ENCODE peak calls at places on chromosomes 12 and 14, in ten cellular contexts. E is left ventricle myocardium inferior; A is transverse colon; N is NT2/D1; M is CD8-positive, alpha-beta T cell; Y is GM12878; L is neural progenitor cell; R is HepG2; P is heart left ventricle; V is iPS DF 6.9. Q is an unnamed sample.

GRCh38 chr12:92261071-92261470 is 115.4 kb upstream of the BTG1 start:
- DNase-seq in E (no peak), N (no peak), P (no peak), R (no peak), A (no peak), M (no peak), L (no peak), V (no peak), Y (no peak), Q (no peak)

GRCh38 chr12:66612053-66612775 is 66.7 kb downstream of the GRIP1 start:
- DNase-seq in P (no peak), V (no peak), E (no peak), N (no peak), M (no peak), Y (no peak), R (no peak), L (no peak), A (no peak), Q (no peak)

GRCh38 chr14:64279719-64280668 is 14.2 kb downstream of the ESR2 start:
- DNase-seq in N (no peak), V (no peak), R (no peak), M (no peak), P (no peak), Y (no peak), A (no peak), E (no peak), L (no peak), Q (no peak)

GRCh38 chr12:69421548-69421947 is 48.6 kb upstream of the FRS2 start:
- DNase-seq in N (no peak), E (no peak), R (no peak), M (no peak), P (no peak), L (no peak), Y (no peak), A (no peak), V (no peak), Q (no peak)

GRCh38 chr12:45232771-45233372 is 17.0 kb downstream of the ANO6 start:
- DNase-seq in N (peak; percentile 70), P (peak; percentile 31), M (no peak), A (no peak), Y (peak; percentile 51), L (no peak), R (peak; percentile 66), V (no peak), E (no peak), Q (peak; percentile 41)

GRCh38 chr12:127893875-127894635 is 372.9 kb upstream of the TMEM132C start:
- DNase-seq in M (no peak), E (no peak), Y (no peak), P (no peak), L (peak; percentile 60), R (no peak), N (peak; percentile 28), V (no peak), A (no peak), Q (no peak)

GRCh38 chr12:13465641-13466040 is 269.1 kb downstream of the EMP1 start:
- DNase-seq in R (no peak), M (no peak), P (peak; percentile 25), A (no peak), N (no peak), V (no peak), E (peak; percentile 49), L (no peak), Y (no peak), Q (no peak)

GRCh38 chr12:51811203-51811805 is 37.2 kb downstream of the FIGNL2 start:
- DNase-seq in R (no peak), M (no peak), N (no peak), A (no peak), P (no peak), E (no peak), L (no peak), Y (no peak), V (no peak), Q (no peak)

DNA sequence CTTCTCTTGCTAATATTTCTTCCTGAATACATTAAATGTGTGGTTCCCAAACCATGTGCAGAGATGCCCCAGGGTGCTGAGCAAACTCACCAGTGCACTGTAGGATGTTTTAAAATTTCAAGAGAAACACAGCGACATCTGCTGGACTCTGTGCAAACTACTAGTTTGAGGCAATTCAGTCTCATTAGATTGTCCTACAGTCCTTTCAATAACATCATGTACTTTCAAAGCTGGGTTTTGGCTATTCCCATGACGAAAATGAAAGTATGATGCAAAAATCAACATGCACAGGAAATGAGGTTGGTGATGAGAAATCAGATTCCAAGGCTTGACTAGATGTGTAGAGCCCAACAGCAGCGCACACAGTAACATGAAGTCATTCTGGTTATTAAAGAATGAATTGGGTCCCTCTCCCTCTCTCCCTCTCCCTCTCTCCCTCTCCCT is 66.3 kb downstream of the CLIP1 start:
- DNase-seq in Y (peak; percentile 19), E (no peak), N (peak; percentile 48), V (peak; percentile 35), R (peak; percentile 54), A (peak; percentile 51), M (peak; percentile 25), L (peak; percentile 56), P (peak; percentile 26), Q (no peak)
- H3K4me1 ChIP-seq in Y (no peaks in the 10 kb centered on the region), E (peaks cover 3% of the 10 kb centered on the region), N (no peaks in the 10 kb centered on the region), V (no peaks in the 10 kb centered on the region), R (peaks cover 1% of the 10 kb centered on the region), A (no peaks in the 10 kb centered on the region), M (no peaks in the 10 kb centered on the region), L (no peaks in the 10 kb centered on the region), P (peaks cover 2% of the 10 kb centered on the region), Q (no peaks in the 10 kb centered on the region)

GRCh38 chr12:41213107-41213506 is 25.0 kb downstream of the PDZRN4 start:
- DNase-seq in Y (no peak), A (no peak), V (no peak), M (no peak), N (no peak), L (no peak), E (no peak), P (no peak), R (no peak), Q (no peak)
- H3K4me1 ChIP-seq in Y (no peaks in the 10 kb centered on the region), A (no peaks in the 10 kb centered on the region), V (no peaks in the 10 kb centered on the region), M (no peaks in the 10 kb centered on the region), N (no peaks in the 10 kb centered on the region), L (no peaks in the 10 kb centered on the region), E (no peaks in the 10 kb centered on the region), P (no peaks in the 10 kb centered on the region), R (no peaks in the 10 kb centered on the region), Q (no peaks in the 10 kb centered on the region)

GRCh38 chr14:75379246-75379929 is 48.4 kb upstream of the JDP2 start:
- DNase-seq in E (no peak), V (no peak), A (no peak), R (no peak), Y (no peak), P (no peak), M (no peak), L (peak; percentile 65), N (peak; percentile 32), Q (no peak)

GRCh38 chr14:75374911-75375310 is 52.9 kb upstream of the JDP2 start:
- DNase-seq in Y (no peak), L (no peak), M (no peak), A (no peak), V (no peak), E (no peak), R (no peak), N (no peak), P (no peak), Q (no peak)

GRCh38 chr14:75373616-75374015 is 54.2 kb upstream of the JDP2 start:
- DNase-seq in Y (no peak), A (no peak), M (no peak), N (no peak), E (no peak), V (no peak), P (no peak), L (no peak), R (no peak), Q (no peak)

GRCh38 chr14:75373133-75373532 is 54.7 kb upstream of the JDP2 start:
- DNase-seq in V (no peak), A (no peak), L (no peak), M (no peak), N (no peak), R (no peak), Y (no peak), E (no peak), P (no peak), Q (no peak)

DNA sequence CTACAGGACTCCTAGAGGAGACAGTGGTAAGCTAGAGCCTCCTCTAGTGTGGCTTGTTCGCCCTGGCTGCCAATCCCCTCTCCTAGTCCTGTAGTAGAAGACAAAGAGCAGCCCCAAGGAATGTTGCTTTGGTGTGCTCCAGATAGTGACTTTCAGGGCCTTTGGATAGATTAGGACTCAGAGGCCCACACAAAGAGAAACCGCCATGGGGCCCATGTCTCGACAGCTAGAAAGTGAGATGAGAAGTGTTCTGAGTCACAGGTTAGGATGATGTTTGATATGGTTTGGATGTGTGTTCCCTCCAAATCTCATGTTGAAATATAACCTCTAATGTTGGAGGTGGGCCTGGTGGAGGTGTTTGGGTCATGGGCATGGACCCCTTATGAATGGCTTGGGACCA is 51.8 kb upstream of the JDP2 start:
- DNase-seq in P (no peak), A (no peak), E (no peak), V (no peak), Y (no peak), R (no peak), L (no peak), M (no peak), N (no peak), Q (no peak)
- H3K4me1 ChIP-seq in P (peaks cover 12% of the 10 kb centered on the region), A (no peaks in the 10 kb centered on the region), E (peaks cover 13% of the 10 kb centered on the region), V (no peaks in the 10 kb centered on the region), Y (no peaks in the 10 kb centered on the region), R (no peaks in the 10 kb centered on the region), L (peaks cover 20% of the 10 kb centered on the region), M (no peaks in the 10 kb centered on the region), N (peaks cover 9% of the 10 kb centered on the region), Q (no peaks in the 10 kb centered on the region)

GRCh38 chr12:49089831-49090773 is 4.5 kb downstream of the DHH start:
- DNase-seq in N (no peak), A (no peak), R (no peak), M (no peak), L (peak; percentile 74), Y (no peak), P (peak; percentile 37), E (peak; percentile 39), V (no peak), Q (no peak)

GRCh38 chr12:49088932-49089330 is 5.7 kb downstream of the DHH start:
- DNase-seq in L (no peak), R (no peak), Y (no peak), A (no peak), N (no peak), M (no peak), E (no peak), V (no peak), P (no peak), Q (no peak)

GRCh38 chr12:49086116-49086515 is 8.5 kb downstream of the DHH start:
- DNase-seq in R (no peak), L (no peak), M (no peak), A (no peak), E (no peak), N (no peak), P (no peak), Y (no peak), V (no peak), Q (no peak)

GRCh38 chr12:49091056-49091835 is 3.4 kb downstream of the DHH start:
- DNase-seq in L (peak; percentile 38), A (no peak), P (no peak), E (no peak), V (no peak), Y (no peak), R (no peak), M (no peak), N (no peak), Q (peak; percentile 57)

DNA sequence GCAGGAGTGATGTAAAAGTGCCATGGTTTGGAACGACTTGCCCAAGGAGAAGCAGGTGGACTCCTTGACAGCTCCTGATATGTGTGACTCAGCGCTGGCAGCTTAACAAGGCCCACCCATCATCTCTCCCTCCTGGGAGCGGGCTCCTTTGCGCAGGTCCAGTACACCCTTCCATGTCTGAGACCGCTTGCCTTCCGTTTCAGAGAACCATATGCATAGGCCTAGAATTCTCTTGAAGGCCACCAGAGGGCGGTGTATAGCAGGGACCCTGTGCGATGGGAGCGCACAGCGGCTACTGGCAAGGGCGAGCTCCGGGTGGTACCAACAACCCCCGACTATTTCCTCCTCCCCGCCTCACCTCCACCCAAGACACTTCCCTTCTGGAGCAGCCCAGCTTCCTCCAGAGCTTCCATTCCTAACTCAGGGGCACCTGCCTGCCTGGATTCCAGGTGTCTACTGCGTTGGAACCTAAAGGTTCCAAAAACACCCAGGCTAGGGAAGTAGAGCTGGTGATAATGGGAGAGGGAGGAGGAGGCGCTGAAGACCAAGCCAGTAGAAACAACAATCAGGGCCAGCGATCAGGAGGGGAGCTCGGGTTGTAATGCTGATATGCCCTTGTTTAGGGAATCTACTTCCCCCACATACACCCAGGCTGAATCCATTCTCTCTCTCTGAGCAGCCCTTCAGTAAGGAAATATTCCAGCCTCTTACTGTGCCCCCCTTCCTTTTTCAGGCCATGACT is 6.2 kb downstream of the DHH start:
- DNase-seq in A (peak; percentile 73), N (peak; percentile 69), P (peak; percentile 81), Y (peak; percentile 44), E (peak; percentile 60), M (peak; percentile 64), R (peak; percentile 73), V (peak; percentile 83), L (peak; percentile 85), Q (peak; percentile 92)
- H3K4me1 ChIP-seq in A (peaks cover 29% of the 10 kb centered on the region), N (peaks cover 3% of the 10 kb centered on the region), P (peaks cover 55% of the 10 kb centered on the region), Y (peaks cover 3% of the 10 kb centered on the region), E (peaks cover 55% of the 10 kb centered on the region), M (peaks cover 45% of the 10 kb centered on the region), R (peaks cover 47% of the 10 kb centered on the region), V (peaks cover 11% of the 10 kb centered on the region), L (peaks cover 22% of the 10 kb centered on the region), Q (peaks cover 14% of the 10 kb centered on the region)